ENCODE peak calls at places on chromosome 16, in five cellular contexts. U is iPS DF 19.7; X is lung; N is central memory CD4-positive, alpha-beta T cell; Z is A549. F is an unnamed sample.

GRCh38 chr16:1291576-1291974 is 17.9 kb upstream of the UBE2I start:
- DNase-seq in U (no peak), X (no peak), N (no peak), Z (no peak), F (no peak)

GRCh38 chr16:86554917-86555762 is at the start of gene MTHFSD:
- DNase-seq in U (no peak), X (peak; percentile 94), N (peak; percentile 94), Z (peak; percentile 92), F (peak; percentile 100)

GRCh38 chr16:28935924-28936783 is 4.4 kb downstream of the CD19 start:
- DNase-seq in U (no peak), X (peak; percentile 88), N (peak; percentile 83), Z (peak; percentile 68), F (peak; percentile 84)

GRCh38 chr16:47058295-47059086 is 85.0 kb upstream of the DNAJA2 start:
- DNase-seq in U (no peak), X (no peak), N (no peak), Z (no peak), F (no peak)

GRCh38 chr16:46886764-46887523 is 2.8 kb downstream of the GPT2 start:
- DNase-seq in U (no peak), X (no peak), N (no peak), Z (no peak), F (no peak)

GRCh38 chr16:28932339-28933141 is 769 bp downstream of the CD19 start:
- DNase-seq in U (no peak), X (no peak), N (no peak), Z (no peak), F (no peak)

GRCh38 chr16:23085949-23086348 is 63.3 kb downstream of the USP31 start:
- DNase-seq in U (no peak), X (no peak), N (no peak), Z (no peak), F (no peak)

GRCh38 chr16:81480856-81481821 is 36.5 kb downstream of the CMIP start:
- DNase-seq in U (no peak), X (peak; percentile 74), N (no peak), Z (no peak), F (no peak)

GRCh38 chr16:426115-426905 is 861 bp downstream of the RAB11FIP3 start:
- DNase-seq in U (no peak), X (no peak), N (no peak), Z (no peak), F (no peak)

GRCh38 chr16:78607465-78607864 is 508.0 kb downstream of the WWOX start:
- DNase-seq in U (no peak), X (no peak), N (no peak), Z (no peak), F (no peak)

GRCh38 chr16:3578610-3579551 is 1.7 kb upstream of the NLRC3 start:
- DNase-seq in U (no peak), X (no peak), N (peak; percentile 53), Z (no peak), F (peak; percentile 31)

GRCh38 chr16:17304814-17305169 is 166.0 kb downstream of the XYLT1 start:
- DNase-seq in U (no peak), X (no peak), N (no peak), Z (no peak), F (no peak)

GRCh38 chr16:4734730-4735575 is 616 bp downstream of the DNAAF8 start:
- DNase-seq in U (no peak), X (peak; percentile 91), N (peak; percentile 88), Z (peak; percentile 81), F (peak; percentile 86)

GRCh38 chr16:17227278-17227677 is 243.5 kb downstream of the XYLT1 start:
- DNase-seq in U (peak; percentile 42), X (no peak), N (no peak), Z (no peak), F (no peak)

GRCh38 chr16:88726408-88726749 is 20.1 kb downstream of the CTU2 start:
- DNase-seq in U (no peak), X (no peak), N (no peak), Z (no peak), F (no peak)

GRCh38 chr16:47778106-47778803 is 317.1 kb downstream of the PHKB start:
- DNase-seq in U (no peak), X (no peak), N (no peak), Z (no peak), F (no peak)